ENCODE peak calls at places on chromosomes 7 and 10, in seven cellular contexts. One of them, this sample, is unnamed.

GRCh38 chr7:54783952-54784351 is 24.9 kb upstream of the SEC61G start:
- DNase-seq in activated T-cell treated with anti-CD3 and anti-CD28 coated beads for 24 hours: no peak
- DNase-seq in suprapubic skin: no peak
- DNase-seq in KG1: no peak
- DNase-seq in CD8-positive, alpha-beta T cell: no peak
- DNase-seq in stimulated activated CD8-positive, alpha-beta memory T cell treated with anti-CD3 and anti-CD28 coated beads, Interleukin-7, amount 100 ng/mL, for 4 hours: no peak
- DNase-seq in activated CD8-positive, alpha-beta memory T cell treated with anti-CD3 and anti-CD28 coated beads, Interleukin-2, amount 10 ng/mL, durations not matched to agents 7 days and 5 days: no peak
- DNase-seq in this sample: no peak

GRCh38 chr10:59536151-59536550 is 173.5 kb downstream of the SLC16A9 start:
- DNase-seq in KG1: no peak
- DNase-seq in activated T-cell treated with anti-CD3 and anti-CD28 coated beads for 24 hours: no peak
- DNase-seq in suprapubic skin: no peak
- DNase-seq in stimulated activated CD8-positive, alpha-beta memory T cell treated with anti-CD3 and anti-CD28 coated beads, Interleukin-7, amount 100 ng/mL, for 4 hours: no peak
- DNase-seq in CD8-positive, alpha-beta T cell: no peak
- DNase-seq in activated CD8-positive, alpha-beta memory T cell treated with anti-CD3 and anti-CD28 coated beads, Interleukin-2, amount 10 ng/mL, durations not matched to agents 7 days and 5 days: no peak
- DNase-seq in this sample: peak

GRCh38 chr10:11782793-11783557 is 40.2 kb upstream of the PROSER2 start:
- DNase-seq in stimulated activated CD8-positive, alpha-beta memory T cell treated with anti-CD3 and anti-CD28 coated beads, Interleukin-7, amount 100 ng/mL, for 4 hours: no peak
- DNase-seq in activated CD8-positive, alpha-beta memory T cell treated with anti-CD3 and anti-CD28 coated beads, Interleukin-2, amount 10 ng/mL, durations not matched to agents 7 days and 5 days: no peak
- DNase-seq in CD8-positive, alpha-beta T cell: no peak
- DNase-seq in activated T-cell treated with anti-CD3 and anti-CD28 coated beads for 24 hours: no peak
- DNase-seq in KG1: peak
- DNase-seq in suprapubic skin: no peak
- DNase-seq in this sample: peak

GRCh38 chr7:27071622-27072390 is 24.0 kb downstream of the HOXA1 start:
- DNase-seq in stimulated activated CD8-positive, alpha-beta memory T cell treated with anti-CD3 and anti-CD28 coated beads, Interleukin-7, amount 100 ng/mL, for 4 hours: no peak
- DNase-seq in activated T-cell treated with anti-CD3 and anti-CD28 coated beads for 24 hours: no peak
- DNase-seq in activated CD8-positive, alpha-beta memory T cell treated with anti-CD3 and anti-CD28 coated beads, Interleukin-2, amount 10 ng/mL, durations not matched to agents 7 days and 5 days: no peak
- DNase-seq in KG1: no peak
- DNase-seq in CD8-positive, alpha-beta T cell: no peak
- DNase-seq in suprapubic skin: no peak
- DNase-seq in this sample: no peak

GRCh38 chr10:11098628-11099027 is 81.0 kb downstream of the CELF2 start:
- DNase-seq in activated T-cell treated with anti-CD3 and anti-CD28 coated beads for 24 hours: no peak
- DNase-seq in CD8-positive, alpha-beta T cell: no peak
- DNase-seq in KG1: no peak
- DNase-seq in stimulated activated CD8-positive, alpha-beta memory T cell treated with anti-CD3 and anti-CD28 coated beads, Interleukin-7, amount 100 ng/mL, for 4 hours: no peak
- DNase-seq in activated CD8-positive, alpha-beta memory T cell treated with anti-CD3 and anti-CD28 coated beads, Interleukin-2, amount 10 ng/mL, durations not matched to agents 7 days and 5 days: no peak
- DNase-seq in suprapubic skin: no peak
- DNase-seq in this sample: no peak

GRCh38 chr10:93296151-93296550 is 186.0 kb downstream of the MYOF start:
- DNase-seq in activated CD8-positive, alpha-beta memory T cell treated with anti-CD3 and anti-CD28 coated beads, Interleukin-2, amount 10 ng/mL, durations not matched to agents 7 days and 5 days: no peak
- DNase-seq in KG1: no peak
- DNase-seq in activated T-cell treated with anti-CD3 and anti-CD28 coated beads for 24 hours: no peak
- DNase-seq in CD8-positive, alpha-beta T cell: no peak
- DNase-seq in stimulated activated CD8-positive, alpha-beta memory T cell treated with anti-CD3 and anti-CD28 coated beads, Interleukin-7, amount 100 ng/mL, for 4 hours: no peak
- DNase-seq in suprapubic skin: no peak
- DNase-seq in this sample: no peak

GRCh38 chr7:16708980-16709379 is 44.6 kb upstream of the TSPAN13 start:
- DNase-seq in CD8-positive, alpha-beta T cell: no peak
- DNase-seq in KG1: no peak
- DNase-seq in activated CD8-positive, alpha-beta memory T cell treated with anti-CD3 and anti-CD28 coated beads, Interleukin-2, amount 10 ng/mL, durations not matched to agents 7 days and 5 days: no peak
- DNase-seq in suprapubic skin: no peak
- DNase-seq in stimulated activated CD8-positive, alpha-beta memory T cell treated with anti-CD3 and anti-CD28 coated beads, Interleukin-7, amount 100 ng/mL, for 4 hours: no peak
- DNase-seq in activated T-cell treated with anti-CD3 and anti-CD28 coated beads for 24 hours: no peak
- DNase-seq in this sample: peak

GRCh38 chr10:70337201-70337651 is 45.2 kb downstream of the LRRC20 start:
- DNase-seq in suprapubic skin: no peak
- DNase-seq in CD8-positive, alpha-beta T cell: no peak
- DNase-seq in activated CD8-positive, alpha-beta memory T cell treated with anti-CD3 and anti-CD28 coated beads, Interleukin-2, amount 10 ng/mL, durations not matched to agents 7 days and 5 days: no peak
- DNase-seq in activated T-cell treated with anti-CD3 and anti-CD28 coated beads for 24 hours: no peak
- DNase-seq in stimulated activated CD8-positive, alpha-beta memory T cell treated with anti-CD3 and anti-CD28 coated beads, Interleukin-7, amount 100 ng/mL, for 4 hours: no peak
- DNase-seq in KG1: no peak
- DNase-seq in this sample: peak

GRCh38 chr10:126109893-126110292 is 213.5 kb downstream of the FANK1 start:
- DNase-seq in activated T-cell treated with anti-CD3 and anti-CD28 coated beads for 24 hours: no peak
- DNase-seq in stimulated activated CD8-positive, alpha-beta memory T cell treated with anti-CD3 and anti-CD28 coated beads, Interleukin-7, amount 100 ng/mL, for 4 hours: no peak
- DNase-seq in activated CD8-positive, alpha-beta memory T cell treated with anti-CD3 and anti-CD28 coated beads, Interleukin-2, amount 10 ng/mL, durations not matched to agents 7 days and 5 days: no peak
- DNase-seq in KG1: no peak
- DNase-seq in CD8-positive, alpha-beta T cell: no peak
- DNase-seq in suprapubic skin: no peak
- DNase-seq in this sample: no peak

GRCh38 chr10:29834990-29835569 is 200.3 kb upstream of the SVIL start:
- DNase-seq in activated CD8-positive, alpha-beta memory T cell treated with anti-CD3 and anti-CD28 coated beads, Interleukin-2, amount 10 ng/mL, durations not matched to agents 7 days and 5 days: no peak
- DNase-seq in suprapubic skin: no peak
- DNase-seq in KG1: no peak
- DNase-seq in stimulated activated CD8-positive, alpha-beta memory T cell treated with anti-CD3 and anti-CD28 coated beads, Interleukin-7, amount 100 ng/mL, for 4 hours: no peak
- DNase-seq in activated T-cell treated with anti-CD3 and anti-CD28 coated beads for 24 hours: no peak
- DNase-seq in CD8-positive, alpha-beta T cell: no peak
- DNase-seq in this sample: peak

GRCh38 chr10:13233358-13233757 is 816 bp downstream of the UCMA start:
- DNase-seq in stimulated activated CD8-positive, alpha-beta memory T cell treated with anti-CD3 and anti-CD28 coated beads, Interleukin-7, amount 100 ng/mL, for 4 hours: no peak
- DNase-seq in CD8-positive, alpha-beta T cell: no peak
- DNase-seq in activated T-cell treated with anti-CD3 and anti-CD28 coated beads for 24 hours: no peak
- DNase-seq in suprapubic skin: peak
- DNase-seq in KG1: no peak
- DNase-seq in activated CD8-positive, alpha-beta memory T cell treated with anti-CD3 and anti-CD28 coated beads, Interleukin-2, amount 10 ng/mL, durations not matched to agents 7 days and 5 days: no peak
- DNase-seq in this sample: no peak

GRCh38 chr7:8434290-8435002 is 1.0 kb downstream of the NXPH1 start:
- DNase-seq in activated CD8-positive, alpha-beta memory T cell treated with anti-CD3 and anti-CD28 coated beads, Interleukin-2, amount 10 ng/mL, durations not matched to agents 7 days and 5 days: no peak
- DNase-seq in activated T-cell treated with anti-CD3 and anti-CD28 coated beads for 24 hours: no peak
- DNase-seq in stimulated activated CD8-positive, alpha-beta memory T cell treated with anti-CD3 and anti-CD28 coated beads, Interleukin-7, amount 100 ng/mL, for 4 hours: no peak
- DNase-seq in suprapubic skin: no peak
- DNase-seq in CD8-positive, alpha-beta T cell: no peak
- DNase-seq in KG1: no peak
- DNase-seq in this sample: no peak

This sample was measured in AG10803.